ENCODE peak calls at places on chromosomes 7 and 10, in six cellular contexts. One of them, this sample, is unnamed.

GRCh38 chr10:72094574-72094973 is 6.2 kb upstream of the SPOCK2 start:
- DNase-seq in astrocyte: no peak
- DNase-seq in AG04449: no peak
- DNase-seq in HFF-Myc: no peak
- DNase-seq in left ventricle myocardium inferior: no peak
- DNase-seq in dorsolateral prefrontal cortex: no peak
- DNase-seq in this sample: no peak

GRCh38 chr7:44236333-44236728 is 35.6 kb downstream of the YKT6 start:
- DNase-seq in left ventricle myocardium inferior: no peak
- DNase-seq in HFF-Myc: no peak
- DNase-seq in astrocyte: no peak
- DNase-seq in dorsolateral prefrontal cortex: no peak
- DNase-seq in AG04449: no peak
- DNase-seq in this sample: no peak

GRCh38 chr10:24320373-24320772 is 111.4 kb downstream of the KIAA1217 start:
- DNase-seq in HFF-Myc: no peak
- DNase-seq in astrocyte: no peak
- DNase-seq in dorsolateral prefrontal cortex: no peak
- DNase-seq in AG04449: no peak
- DNase-seq in left ventricle myocardium inferior: no peak
- DNase-seq in this sample: no peak

GRCh38 chr7:148916186-148916585 is 32.1 kb upstream of the EZH2 start:
- DNase-seq in HFF-Myc: no peak
- DNase-seq in left ventricle myocardium inferior: no peak
- DNase-seq in AG04449: peak; percentile 76
- DNase-seq in dorsolateral prefrontal cortex: no peak
- DNase-seq in astrocyte: peak; percentile 88
- DNase-seq in this sample: no peak

GRCh38 chr10:22758862-22759261 is 44.5 kb upstream of the PIP4K2A start:
- DNase-seq in left ventricle myocardium inferior: no peak
- DNase-seq in astrocyte: no peak
- DNase-seq in HFF-Myc: no peak
- DNase-seq in dorsolateral prefrontal cortex: no peak
- DNase-seq in AG04449: no peak
- DNase-seq in this sample: no peak

GRCh38 chr10:45374451-45375052 is 536 bp downstream of the ALOX5 start:
- DNase-seq in HFF-Myc: no peak
- DNase-seq in dorsolateral prefrontal cortex: no peak
- DNase-seq in left ventricle myocardium inferior: no peak
- DNase-seq in astrocyte: no peak
- DNase-seq in AG04449: no peak
- DNase-seq in this sample: no peak

GRCh38 chr10:65565246-65565645 is 1360.6 kb upstream of the LRRTM3 start:
- DNase-seq in HFF-Myc: no peak
- DNase-seq in dorsolateral prefrontal cortex: no peak
- DNase-seq in astrocyte: no peak
- DNase-seq in left ventricle myocardium inferior: no peak
- DNase-seq in AG04449: no peak
- DNase-seq in this sample: no peak

GRCh38 chr7:92485974-92486373 is 8.2 kb upstream of the ERVW-1 start:
- DNase-seq in left ventricle myocardium inferior: no peak
- DNase-seq in AG04449: no peak
- DNase-seq in dorsolateral prefrontal cortex: no peak
- DNase-seq in astrocyte: no peak
- DNase-seq in HFF-Myc: no peak
- DNase-seq in this sample: no peak

GRCh38 chr7:107874605-107875446 is 16.2 kb upstream of the DLD start:
- DNase-seq in AG04449: no peak
- DNase-seq in astrocyte: peak; percentile 32
- DNase-seq in HFF-Myc: peak; percentile 49
- DNase-seq in dorsolateral prefrontal cortex: no peak
- DNase-seq in left ventricle myocardium inferior: no peak
- DNase-seq in this sample: peak; percentile 16

GRCh38 chr7:71019703-71020102 is 112.2 kb upstream of the GALNT17 start:
- DNase-seq in HFF-Myc: no peak
- DNase-seq in dorsolateral prefrontal cortex: no peak
- DNase-seq in astrocyte: no peak
- DNase-seq in AG04449: no peak
- DNase-seq in left ventricle myocardium inferior: peak; percentile 32
- DNase-seq in this sample: no peak

GRCh38 chr10:43671659-43672555 is 23.2 kb upstream of the ZNF32 start:
- DNase-seq in astrocyte: peak; percentile 47
- DNase-seq in dorsolateral prefrontal cortex: no peak
- DNase-seq in AG04449: no peak
- DNase-seq in HFF-Myc: peak; percentile 31
- DNase-seq in left ventricle myocardium inferior: no peak
- DNase-seq in this sample: peak; percentile 50

GRCh38 chr10:69087600-69088470 is at the start of gene SRGN:
- DNase-seq in dorsolateral prefrontal cortex: no peak
- DNase-seq in HFF-Myc: no peak
- DNase-seq in astrocyte: peak; percentile 62
- DNase-seq in AG04449: peak; percentile 63
- DNase-seq in left ventricle myocardium inferior: peak; percentile 51
- DNase-seq in this sample: no peak

GRCh38 chr7:141701489-141702046 is 398 bp downstream of the DENND11 start:
- DNase-seq in dorsolateral prefrontal cortex: peak; percentile 52
- DNase-seq in HFF-Myc: no peak
- DNase-seq in AG04449: no peak
- DNase-seq in astrocyte: peak; percentile 11
- DNase-seq in left ventricle myocardium inferior: peak; percentile 39
- DNase-seq in this sample: peak; percentile 44

GRCh38 chr10:7635431-7636125 is 31.2 kb downstream of the ITIH5 start:
- DNase-seq in HFF-Myc: no peak
- DNase-seq in left ventricle myocardium inferior: no peak
- DNase-seq in astrocyte: no peak
- DNase-seq in AG04449: no peak
- DNase-seq in dorsolateral prefrontal cortex: no peak
- DNase-seq in this sample: no peak

GRCh38 chr7:98205162-98205845 is 5.9 kb upstream of the BHLHA15 start:
- DNase-seq in dorsolateral prefrontal cortex: no peak
- DNase-seq in astrocyte: no peak
- DNase-seq in HFF-Myc: no peak
- DNase-seq in left ventricle myocardium inferior: no peak
- DNase-seq in AG04449: no peak
- DNase-seq in this sample: no peak

GRCh38 chr7:232571-233455 is 40.4 kb downstream of the FAM20C start:
- DNase-seq in dorsolateral prefrontal cortex: no peak
- DNase-seq in HFF-Myc: peak; percentile 42
- DNase-seq in AG04449: no peak
- DNase-seq in astrocyte: peak; percentile 74
- DNase-seq in left ventricle myocardium inferior: no peak
- DNase-seq in this sample: no peak

GRCh38 chr10:75770634-75771081 is 339.2 kb downstream of the LRMDA start:
- DNase-seq in dorsolateral prefrontal cortex: no peak
- DNase-seq in AG04449: no peak
- DNase-seq in astrocyte: no peak
- DNase-seq in HFF-Myc: no peak
- DNase-seq in left ventricle myocardium inferior: peak; percentile 46
- DNase-seq in this sample: no peak

GRCh38 chr10:18984531-18984930 is 64.1 kb upstream of the MALRD1 start:
- DNase-seq in AG04449: no peak
- DNase-seq in HFF-Myc: no peak
- DNase-seq in dorsolateral prefrontal cortex: no peak
- DNase-seq in left ventricle myocardium inferior: no peak
- DNase-seq in astrocyte: no peak
- DNase-seq in this sample: no peak

GRCh38 chr10:93680414-93681047 is 21.9 kb downstream of the FRA10AC1 start:
- DNase-seq in astrocyte: peak; percentile 4
- DNase-seq in dorsolateral prefrontal cortex: no peak
- DNase-seq in AG04449: no peak
- DNase-seq in HFF-Myc: no peak
- DNase-seq in left ventricle myocardium inferior: no peak
- DNase-seq in this sample: no peak

GRCh38 chr7:156544919-156545715 is 95.5 kb upstream of the RNF32 start:
- DNase-seq in left ventricle myocardium inferior: no peak
- DNase-seq in astrocyte: no peak
- DNase-seq in AG04449: no peak
- DNase-seq in HFF-Myc: no peak
- DNase-seq in dorsolateral prefrontal cortex: no peak
- DNase-seq in this sample: no peak

GRCh38 chr10:50417906-50418697 is 166.8 kb upstream of the ASAH2 start:
- DNase-seq in dorsolateral prefrontal cortex: peak; percentile 51
- DNase-seq in left ventricle myocardium inferior: peak; percentile 79
- DNase-seq in HFF-Myc: peak; percentile 77
- DNase-seq in AG04449: no peak
- DNase-seq in astrocyte: peak; percentile 86
- DNase-seq in this sample: peak; percentile 23

GRCh38 chr7:2086229-2086628 is 146.5 kb downstream of the MAD1L1 start:
- DNase-seq in astrocyte: no peak
- DNase-seq in dorsolateral prefrontal cortex: no peak
- DNase-seq in left ventricle myocardium inferior: peak; percentile 53
- DNase-seq in AG04449: no peak
- DNase-seq in HFF-Myc: no peak
- DNase-seq in this sample: no peak
- TF ChIP-seq CTCF in astrocyte: no peak
- TF ChIP-seq CTCF in dorsolateral prefrontal cortex: no peak
- TF ChIP-seq CTCF in left ventricle myocardium inferior: no peak
- TF ChIP-seq CTCF in AG04449: no peak
- TF ChIP-seq CTCF in HFF-Myc: no peak
- TF ChIP-seq CTCF in this sample: no peak

GRCh38 chr7:121985476-121985875 is 112.5 kb downstream of the PTPRZ1 start:
- DNase-seq in left ventricle myocardium inferior: no peak
- DNase-seq in astrocyte: no peak
- DNase-seq in HFF-Myc: no peak
- DNase-seq in AG04449: no peak
- DNase-seq in dorsolateral prefrontal cortex: no peak
- DNase-seq in this sample: no peak
- TF ChIP-seq CTCF in left ventricle myocardium inferior: no peak
- TF ChIP-seq CTCF in astrocyte: no peak
- TF ChIP-seq CTCF in HFF-Myc: peak; percentile 21
- TF ChIP-seq CTCF in AG04449: no peak
- TF ChIP-seq CTCF in dorsolateral prefrontal cortex: no peak
- TF ChIP-seq CTCF in this sample: no peak

DNA sequence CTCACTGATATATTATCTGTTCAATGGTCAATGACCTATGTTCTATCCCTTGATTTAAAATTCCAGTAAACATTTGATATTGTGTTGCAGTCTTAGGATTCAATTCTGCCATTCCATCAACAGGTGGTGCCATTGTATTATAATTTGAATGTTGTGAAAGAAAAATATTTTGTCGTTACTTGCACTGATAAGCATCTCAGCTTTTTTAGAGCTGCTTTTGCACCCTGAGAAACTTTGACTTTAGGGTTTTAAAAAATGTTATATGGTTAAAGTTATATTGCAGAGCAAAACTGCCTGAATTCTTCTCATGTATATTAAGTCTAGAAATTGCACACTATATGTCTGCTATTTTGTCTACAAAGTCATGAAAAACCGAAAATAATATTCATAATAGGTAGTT is 18.8 kb upstream of the MINDY3 start:
- DNase-seq in dorsolateral prefrontal cortex: no peak
- DNase-seq in HFF-Myc: no peak
- DNase-seq in astrocyte: no peak
- DNase-seq in left ventricle myocardium inferior: no peak
- DNase-seq in AG04449: no peak
- DNase-seq in this sample: no peak
- TF ChIP-seq CTCF in dorsolateral prefrontal cortex: peak; percentile 68
- TF ChIP-seq CTCF in HFF-Myc: peak; percentile 37
- TF ChIP-seq CTCF in astrocyte: peak; percentile 70
- TF ChIP-seq CTCF in left ventricle myocardium inferior: peak; percentile 68
- TF ChIP-seq CTCF in AG04449: peak; percentile 28
- TF ChIP-seq CTCF in this sample: peak; percentile 83

GRCh38 chr7:19069842-19070241 is 47.6 kb downstream of the TWIST1 start:
- DNase-seq in left ventricle myocardium inferior: no peak
- DNase-seq in dorsolateral prefrontal cortex: no peak
- DNase-seq in HFF-Myc: no peak
- DNase-seq in astrocyte: no peak
- DNase-seq in AG04449: no peak
- DNase-seq in this sample: no peak
- TF ChIP-seq CTCF in left ventricle myocardium inferior: no peak
- TF ChIP-seq CTCF in dorsolateral prefrontal cortex: no peak
- TF ChIP-seq CTCF in HFF-Myc: peak; percentile 10
- TF ChIP-seq CTCF in astrocyte: no peak
- TF ChIP-seq CTCF in AG04449: no peak
- TF ChIP-seq CTCF in this sample: no peak

DNA sequence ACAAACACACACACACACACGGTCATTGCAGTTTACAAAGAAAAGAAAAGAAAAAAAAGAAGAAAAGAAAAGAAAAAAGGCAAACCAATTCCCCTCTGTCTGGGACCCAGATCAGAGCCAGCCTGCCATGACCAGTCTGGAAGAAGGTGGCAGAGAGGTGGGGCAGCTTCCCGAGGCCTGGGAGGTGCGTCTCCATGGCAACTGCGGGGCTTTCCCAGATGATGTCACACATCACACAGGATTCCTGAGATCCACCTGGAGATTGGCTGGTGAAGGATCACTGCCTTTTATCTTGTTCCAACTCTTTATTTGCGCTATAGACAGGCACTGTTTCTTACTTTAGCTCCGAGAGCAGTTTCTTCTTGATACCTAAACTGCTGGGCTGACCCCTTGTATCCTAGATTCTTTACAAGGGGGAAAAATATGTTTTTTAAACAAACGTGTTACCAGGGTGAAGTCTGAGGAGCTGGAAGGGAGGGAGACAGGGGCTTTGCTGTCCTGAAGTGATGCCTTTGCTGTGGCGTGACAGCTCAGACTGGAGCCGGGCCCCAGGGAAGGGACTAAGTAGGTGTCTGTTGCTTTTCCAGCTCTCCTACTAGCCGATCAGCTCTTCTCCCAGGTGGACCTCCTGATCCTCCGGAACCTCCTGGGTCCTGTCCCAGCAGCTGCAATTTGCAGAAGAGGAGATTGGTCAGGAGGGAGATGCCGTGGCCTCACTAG is 298.5 kb downstream of the KLF6 start:
- DNase-seq in left ventricle myocardium inferior: no peak
- DNase-seq in dorsolateral prefrontal cortex: no peak
- DNase-seq in HFF-Myc: no peak
- DNase-seq in astrocyte: peak; percentile 67
- DNase-seq in AG04449: no peak
- DNase-seq in this sample: peak; percentile 46
- TF ChIP-seq CTCF in left ventricle myocardium inferior: no peak
- TF ChIP-seq CTCF in dorsolateral prefrontal cortex: no peak
- TF ChIP-seq CTCF in HFF-Myc: no peak
- TF ChIP-seq CTCF in astrocyte: no peak
- TF ChIP-seq CTCF in AG04449: no peak
- TF ChIP-seq CTCF in this sample: no peak

GRCh38 chr7:35508623-35509400 is 186.1 kb downstream of the HERPUD2 start:
- DNase-seq in AG04449: no peak
- DNase-seq in HFF-Myc: no peak
- DNase-seq in dorsolateral prefrontal cortex: no peak
- DNase-seq in astrocyte: no peak
- DNase-seq in left ventricle myocardium inferior: no peak
- DNase-seq in this sample: no peak
- TF ChIP-seq CTCF in AG04449: no peak
- TF ChIP-seq CTCF in HFF-Myc: no peak
- TF ChIP-seq CTCF in dorsolateral prefrontal cortex: no peak
- TF ChIP-seq CTCF in astrocyte: no peak
- TF ChIP-seq CTCF in left ventricle myocardium inferior: no peak
- TF ChIP-seq CTCF in this sample: peak; percentile 12

GRCh38 chr7:90701771-90702170 is 105.7 kb downstream of the CDK14 start:
- DNase-seq in HFF-Myc: no peak
- DNase-seq in astrocyte: no peak
- DNase-seq in AG04449: no peak
- DNase-seq in left ventricle myocardium inferior: peak; percentile 14
- DNase-seq in dorsolateral prefrontal cortex: no peak
- DNase-seq in this sample: no peak
- TF ChIP-seq CTCF in HFF-Myc: no peak
- TF ChIP-seq CTCF in astrocyte: no peak
- TF ChIP-seq CTCF in AG04449: no peak
- TF ChIP-seq CTCF in left ventricle myocardium inferior: no peak
- TF ChIP-seq CTCF in dorsolateral prefrontal cortex: no peak
- TF ChIP-seq CTCF in this sample: no peak

This sample was measured in progenitor cell of endocrine pancreas.